ENCODE peak calls at places on chromosomes 4 and X, in four cellular contexts. X is anterior cingulate cortex, R is HT-29, W is suprapubic skin. C is an unnamed sample.

GRCh38 chr4:23855912-23856605 is 33.8 kb downstream of the PPARGC1A start:
- DNase-seq in X (no peak), R (no peak), W (no peak), C (no peak)

GRCh38 chr4:154973636-154974035 is 192.6 kb downstream of the RBM46 start:
- DNase-seq in X (no peak), R (no peak), W (no peak), C (no peak)

GRCh38 chr4:25859429-25860148 is 3.2 kb downstream of the SEL1L3 start:
- DNase-seq in X (no peak), R (no peak), W (no peak), C (no peak)

GRCh38 chrX:6898371-6898770 is 249.1 kb upstream of the STS start:
- DNase-seq in X (no peak), R (no peak), W (no peak), C (no peak)

GRCh38 chrX:129768586-129769466 is 10.9 kb upstream of the SASH3 start:
- DNase-seq in X (no peak), R (no peak), W (no peak), C (no peak)

GRCh38 chr4:159105063-159105414 is 2.2 kb downstream of the RAPGEF2 start:
- DNase-seq in X (no peak), R (no peak), W (no peak), C (no peak)

GRCh38 chr4:40962551-40963185 is 212.9 kb downstream of the NSUN7 start:
- DNase-seq in X (no peak), R (no peak), W (no peak), C (no peak)

GRCh38 chr4:65623509-65623908 is 46.8 kb downstream of the EPHA5 start:
- DNase-seq in X (no peak), R (no peak), W (no peak), C (no peak)

GRCh38 chr4:8641931-8642650 is 49.5 kb downstream of the CPZ start:
- DNase-seq in X (no peak), R (no peak), W (no peak), C (no peak)

GRCh38 chrX:23287191-23287764 is 47.4 kb upstream of the PTCHD1 start:
- DNase-seq in X (no peak), R (no peak), W (no peak), C (no peak)

GRCh38 chr4:78441786-78442185 is 109.8 kb upstream of the ANXA3 start:
- DNase-seq in X (no peak), R (no peak), W (no peak), C (no peak)

GRCh38 chr4:174592985-174593335 is 70.7 kb upstream of the HPGD start:
- DNase-seq in X (no peak), R (no peak), W (no peak), C (no peak)